ENCODE peak calls at places on chromosomes 1 and 21, in four cellular contexts. W is heart left ventricle, R is adrenal gland, L is fibroblast of lung. Z is an unnamed sample.
A peak's percentile ranks its signal among the peaks of the same experiment; 100 is the strongest.

GRCh38 chr1:23916209-23917131 is 3.3 kb upstream of the CNR2 start:
- DNase-seq in W (peak; percentile 68), R (peak; percentile 79), L (peak; percentile 60), Z (peak; percentile 47)

GRCh38 chr1:245894843-245895242 is 612.2 kb downstream of the SMYD3 start:
- DNase-seq in W (no peak), R (no peak), L (no peak), Z (no peak)

GRCh38 chr21:45823100-45823681 is 158.4 kb upstream of the COL6A1 start:
- DNase-seq in W (no peak), L (no peak), R (peak; percentile 48), Z (no peak)

GRCh38 chr1:226253933-226254332 is 30.5 kb downstream of the MIXL1 start:
- DNase-seq in L (no peak), W (no peak), R (no peak), Z (no peak)

GRCh38 chr1:201214461-201214860 is 23.8 kb downstream of the IGFN1 start:
- DNase-seq in R (no peak), W (peak; percentile 3), L (no peak), Z (no peak)

GRCh38 chr1:226135059-226135651 is 51.4 kb downstream of the ACBD3 start:
- DNase-seq in W (no peak), L (peak; percentile 52), R (peak; percentile 79), Z (peak; percentile 45)

GRCh38 chr1:182169203-182169602 is 107.7 kb upstream of the ZNF648 start:
- DNase-seq in W (no peak), L (no peak), R (peak; percentile 64), Z (no peak)

GRCh38 chr1:40676516-40676915 is 11.0 kb upstream of the RIMS3 start:
- DNase-seq in R (no peak), W (no peak), L (no peak), Z (no peak)

GRCh38 chr1:155015527-155016230 is 13.1 kb downstream of the ZBTB7B start:
- DNase-seq in W (no peak), L (no peak), R (peak; percentile 59), Z (no peak)

GRCh38 chr1:95067069-95067468 is 5.7 kb downstream of the ALG14 start:
- DNase-seq in W (no peak), L (no peak), R (peak; percentile 69), Z (no peak)

GRCh38 chr1:97906567-97907228 is 14.1 kb downstream of the DPYD start:
- DNase-seq in W (no peak), R (no peak), L (peak; percentile 97), Z (peak; percentile 39)

GRCh38 chr1:45573231-45573804 is 10.5 kb upstream of the NASP start:
- DNase-seq in R (no peak), W (no peak), L (no peak), Z (no peak)

GRCh38 chr1:53408013-53408754 is 51.0 kb upstream of the DMRTB1 start:
- DNase-seq in W (no peak), L (peak; percentile 28), R (no peak), Z (no peak)

GRCh38 chr1:39129514-39129913 is 75.0 kb upstream of the MACF1 start:
- DNase-seq in W (no peak), R (no peak), L (peak; percentile 50), Z (no peak)

GRCh38 chr1:159211331-159212136 is 6.9 kb downstream of the ACKR1 start:
- DNase-seq in R (peak; percentile 57), W (no peak), L (peak; percentile 47), Z (no peak)

GRCh38 chr1:39501666-39502065 is 10.2 kb downstream of the BMP8A start:
- DNase-seq in L (peak; percentile 39), W (no peak), R (peak; percentile 70), Z (no peak)

GRCh38 chr1:25608488-25609178 is 8.0 kb upstream of the MAN1C1 start:
- DNase-seq in R (peak; percentile 96), L (peak; percentile 56), W (peak; percentile 88), Z (peak; percentile 88)

GRCh38 chr1:6612641-6613360 is 730 bp upstream of the PHF13 start:
- DNase-seq in L (peak; percentile 49), R (peak; percentile 81), W (peak; percentile 65), Z (peak; percentile 36)

GRCh38 chr1:63651110-63651776 is 58.0 kb downstream of the PGM1 start:
- DNase-seq in L (peak; percentile 74), W (no peak), R (no peak), Z (no peak)

GRCh38 chr1:116709666-116710167 is 42.2 kb upstream of the IGSF3 start:
- DNase-seq in W (no peak), L (no peak), R (peak; percentile 7), Z (no peak)

GRCh38 chr1:29991025-29991424 is 732.4 kb downstream of the MATN1 start:
- DNase-seq in R (peak; percentile 34), W (no peak), L (no peak), Z (peak; percentile 36)

GRCh38 chr21:44011123-44011773 is 861 bp upstream of the TRAPPC10 start:
- DNase-seq in L (no peak), R (peak; percentile 65), W (peak; percentile 46), Z (peak; percentile 38)

GRCh38 chr21:33169360-33169759 is 60.4 kb upstream of the IFNAR2 start:
- DNase-seq in W (no peak), R (no peak), L (no peak), Z (no peak)

GRCh38 chr1:101276818-101277217 is 40.0 kb downstream of the S1PR1 start:
- DNase-seq in W (no peak), R (no peak), L (no peak), Z (no peak)

GRCh38 chr1:101203812-101204540 is 32.8 kb upstream of the S1PR1 start:
- DNase-seq in R (peak; percentile 64), L (peak; percentile 65), W (peak; percentile 36), Z (no peak)

GRCh38 chr1:84758968-84759491 is 68.8 kb upstream of the SSX2IP start:
- DNase-seq in L (peak; percentile 74), W (no peak), R (peak; percentile 61), Z (no peak)

GRCh38 chr1:171563675-171564074 is 58.4 kb upstream of the MYOCOS start:
- DNase-seq in L (peak; percentile 84), W (no peak), R (no peak), Z (no peak)

GRCh38 chr1:110262846-110263631 is 52.9 kb downstream of the KCNC4 start:
- DNase-seq in R (no peak), W (no peak), L (no peak), Z (no peak)

GRCh38 chr1:224644553-224645154 is 28.5 kb downstream of the CNIH3 start:
- DNase-seq in R (peak; percentile 71), L (no peak), W (no peak), Z (no peak)

GRCh38 chr1:6176751-6177150 is 3.4 kb downstream of the CHD5 start:
- DNase-seq in L (no peak), R (no peak), W (no peak), Z (no peak)

GRCh38 chr1:231557411-231557810 is 28.9 kb downstream of the TSNAX start:
- DNase-seq in R (no peak), W (no peak), L (no peak), Z (no peak)

GRCh38 chr1:55053265-55053954 is 14.1 kb downstream of the PCSK9 start:
- DNase-seq in R (peak; percentile 83), W (no peak), L (no peak), Z (no peak)

GRCh38 chr1:162566870-162567269 is 5.3 kb downstream of the UAP1 start:
- DNase-seq in R (no peak), W (no peak), L (no peak), Z (no peak)

GRCh38 chr21:37367301-37367757 is 756 bp downstream of the DYRK1A start:
- DNase-seq in W (peak; percentile 28), R (no peak), L (no peak), Z (no peak)

GRCh38 chr1:207754011-207754410 is 2.2 kb downstream of the CD46 start:
- DNase-seq in L (no peak), W (no peak), R (no peak), Z (no peak)

GRCh38 chr1:207751790-207752455 is at the start of gene CD46:
- DNase-seq in L (peak; percentile 92), R (peak; percentile 98), W (peak; percentile 97), Z (peak; percentile 97)

GRCh38 chr1:207752456-207753132 is 740 bp downstream of the CD46 start:
- DNase-seq in R (peak; percentile 70), W (peak; percentile 26), L (peak; percentile 24), Z (no peak)

GRCh38 chr1:207754942-207755689 is 3.3 kb downstream of the CD46 start:
- DNase-seq in W (no peak), R (no peak), L (peak; percentile 4), Z (no peak)

DNA sequence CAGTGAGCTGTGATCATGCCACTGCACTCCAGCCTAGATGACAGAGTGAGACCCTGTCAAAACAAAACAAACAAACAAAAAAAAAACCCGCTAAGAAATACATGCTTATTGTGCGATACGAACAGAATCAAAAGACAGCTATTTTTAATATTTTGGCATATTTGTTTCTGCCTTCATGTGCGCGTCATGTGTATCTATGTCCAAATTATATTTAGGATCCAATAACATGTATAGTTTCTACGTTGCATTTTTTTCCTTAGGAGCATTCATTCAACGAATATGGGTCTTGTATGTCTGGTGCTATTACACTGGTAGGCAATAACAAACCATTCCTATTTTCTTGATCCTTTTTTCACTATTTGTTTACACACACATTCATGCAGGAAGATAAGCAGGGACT is 1.8 kb downstream of the CD46 start:
- DNase-seq in W (no peak), L (no peak), R (no peak), Z (no peak)
- H3K4me3 ChIP-seq in W (peak overlapping the region; percentile 94), L (peak overlapping the region; percentile 80), R (peak overlapping the region; percentile 92), Z (peak overlapping the region; percentile 88)

DNA sequence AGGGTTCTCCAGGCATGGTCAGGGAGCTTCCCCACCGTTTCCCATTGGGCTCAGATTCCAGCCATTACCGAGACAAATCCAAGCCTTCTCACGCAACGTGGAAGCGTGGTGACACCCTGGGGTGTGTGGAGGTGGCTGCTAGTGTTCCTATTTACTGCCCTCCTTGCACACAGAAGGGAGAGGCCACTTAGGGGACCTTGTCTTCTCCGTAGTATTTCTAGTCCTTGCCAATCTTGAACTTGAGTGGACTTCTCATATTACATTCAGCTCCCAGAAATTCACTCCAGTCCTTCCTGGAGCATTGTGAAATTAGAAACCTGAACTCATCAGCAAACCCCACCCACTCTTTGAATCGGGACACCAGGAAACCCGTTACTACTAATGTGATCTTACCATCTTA is 131.7 kb downstream of the AJAP1 start:
- DNase-seq in W (no peak), R (no peak), L (no peak), Z (no peak)
- H3K9me3 ChIP-seq in W (no peaks in the 10 kb centered on the region), R (no peaks in the 10 kb centered on the region), L (no peaks in the 10 kb centered on the region), Z (no peaks in the 10 kb centered on the region)

DNA sequence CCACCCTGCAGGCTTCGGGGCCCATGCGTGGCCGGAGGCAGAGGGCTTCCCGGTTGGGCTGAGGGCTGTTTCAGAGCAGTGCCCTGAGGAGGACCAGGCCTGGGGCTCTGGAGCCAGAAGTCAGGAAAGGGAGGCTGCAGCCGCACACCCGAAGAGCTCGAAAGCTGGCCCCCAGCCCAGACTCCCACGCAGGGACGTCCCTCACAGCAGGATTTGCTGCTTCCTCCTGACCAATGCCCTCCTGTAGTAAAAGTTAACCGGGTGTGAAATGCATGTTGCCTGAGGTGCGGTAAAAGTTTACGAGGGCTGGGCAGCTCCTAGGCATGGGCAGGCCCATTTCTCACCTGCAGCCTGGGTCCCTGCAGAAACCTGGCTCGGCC is 101.5 kb upstream of the ARHGEF16 start:
- DNase-seq in L (peak; percentile 77), R (peak; percentile 77), W (peak; percentile 78), Z (peak; percentile 71)
- H3K4me1 ChIP-seq in L (no peaks in the 10 kb centered on the region), R (peaks cover 23% of the 10 kb centered on the region), W (peaks cover 47% of the 10 kb centered on the region), Z (peaks cover 82% of the 10 kb centered on the region)

GRCh38 chr1:235009074-235009473 is 119.6 kb downstream of the TOMM20 start:
- DNase-seq in L (no peak), W (no peak), R (peak; percentile 39), Z (no peak)

GRCh38 chr1:235012436-235013210 is 116.0 kb downstream of the TOMM20 start:
- DNase-seq in R (no peak), L (no peak), W (no peak), Z (no peak)

GRCh38 chr1:235011599-235012435 is 116.8 kb downstream of the TOMM20 start:
- DNase-seq in L (peak; percentile 100), R (peak; percentile 88), W (peak; percentile 74), Z (peak; percentile 55)

GRCh38 chr1:235009561-235010306 is 118.9 kb downstream of the TOMM20 start:
- DNase-seq in L (no peak), W (no peak), R (peak; percentile 44), Z (no peak)

GRCh38 chr1:235011064-235011598 is 117.5 kb downstream of the TOMM20 start:
- DNase-seq in W (no peak), R (peak; percentile 35), L (no peak), Z (no peak)
- H3K4me3 ChIP-seq in W (no peak overlapping the region), R (no peak overlapping the region), L (no peak overlapping the region), Z (no peak overlapping the region)

Z was measured in left ventricle myocardium inferior.